ENCODE peak calls at places on chromosome 21, in four cellular contexts. A is fibroblast of lung, M is gastrocnemius medialis, Z is coronary artery. D is an unnamed sample.

GRCh38 chr21:15617968-15618367 is 111.8 kb upstream of the USP25 start:
- DNase-seq in A (peak), M (no peak), Z (no peak), D (no peak)

GRCh38 chr21:29233611-29234540 is 64.8 kb upstream of the BACH1 start:
- DNase-seq in A (no peak), M (no peak), Z (no peak), D (no peak)

GRCh38 chr21:37447288-37447936 is 80.8 kb downstream of the DYRK1A start:
- DNase-seq in A (no peak), M (no peak), Z (no peak), D (no peak)

GRCh38 chr21:34815831-34816700 is 147.3 kb downstream of the CLIC6 start:
- DNase-seq in A (no peak), M (no peak), Z (no peak), D (no peak)

GRCh38 chr21:25657140-25657539 is 18.1 kb downstream of the JAM2 start:
- DNase-seq in A (no peak), M (no peak), Z (no peak), D (no peak)

GRCh38 chr21:38474796-38475195 is 23.5 kb downstream of the ERG start:
- DNase-seq in A (no peak), M (no peak), Z (no peak), D (no peak)

GRCh38 chr21:33662046-33662445 is 19.7 kb downstream of the ITSN1 start:
- DNase-seq in A (no peak), M (no peak), Z (no peak), D (no peak)

GRCh38 chr21:20329636-20330035 is 668.6 kb upstream of the NCAM2 start:
- DNase-seq in A (no peak), M (no peak), Z (no peak), D (no peak)

GRCh38 chr21:35511298-35512162 is 462.4 kb upstream of the RUNX1 start:
- DNase-seq in A (peak), M (no peak), Z (no peak), D (no peak)

GRCh38 chr21:27079807-27080206 is 112.9 kb upstream of the ADAMTS5 start:
- DNase-seq in A (no peak), M (no peak), Z (no peak), D (no peak)

GRCh38 chr21:28823464-28823863 is 169.2 kb downstream of the LTN1 start:
- DNase-seq in A (no peak), M (no peak), Z (no peak), D (no peak)

GRCh38 chr21:38631676-38632075 is 133.4 kb upstream of the ERG start:
- DNase-seq in A (no peak), M (no peak), Z (no peak), D (no peak)

GRCh38 chr21:38334866-38335265 is 78.1 kb downstream of the KCNJ15 start:
- DNase-seq in A (no peak), M (no peak), Z (no peak), D (no peak)

GRCh38 chr21:16709866-16710550 is 802.8 kb upstream of the CXADR start:
- DNase-seq in A (peak), M (no peak), Z (no peak), D (no peak)

GRCh38 chr21:38170283-38170682 is 86.5 kb upstream of the KCNJ15 start:
- DNase-seq in A (peak), M (no peak), Z (no peak), D (no peak)

GRCh38 chr21:14864211-14865021 is 200.4 kb downstream of the NRIP1 start:
- DNase-seq in A (peak), M (peak), Z (no peak), D (peak)

GRCh38 chr21:38488640-38489282 is 9.5 kb downstream of the ERG start:
- DNase-seq in A (no peak), M (no peak), Z (no peak), D (no peak)

GRCh38 chr21:34091607-34092006 is 18.2 kb downstream of the MRPS6 start:
- DNase-seq in A (no peak), M (no peak), Z (no peak), D (no peak)

GRCh38 chr21:20729376-20729775 is 268.8 kb upstream of the NCAM2 start:
- DNase-seq in A (no peak), M (no peak), Z (no peak), D (no peak)

GRCh38 chr21:43690346-43690745 is 28.6 kb upstream of the PDXK start:
- DNase-seq in A (no peak), M (no peak), Z (no peak), D (no peak)

GRCh38 chr21:16186742-16187141 is 457.0 kb downstream of the USP25 start:
- DNase-seq in A (no peak), M (no peak), Z (no peak), D (no peak)

GRCh38 chr21:26883768-26884167 is 38.6 kb upstream of the ADAMTS1 start:
- DNase-seq in A (peak), M (no peak), Z (no peak), D (no peak)

GRCh38 chr21:24428539-24429186 is 1178.6 kb downstream of the MRPL39 start:
- DNase-seq in A (peak), M (no peak), Z (no peak), D (no peak)

GRCh38 chr21:37677006-37677405 is 239.3 kb downstream of the KCNJ6 start:
- DNase-seq in A (no peak), M (no peak), Z (no peak), D (no peak)

GRCh38 chr21:30979054-30979453 is 59.2 kb downstream of the KRTAP19-8 start:
- DNase-seq in A (no peak), M (no peak), Z (no peak), D (no peak)

GRCh38 chr21:30199989-30200388 is 15.9 kb downstream of the CLDN8 start:
- DNase-seq in A (no peak), M (no peak), Z (no peak), D (no peak)

GRCh38 chr21:44773291-44773932 is 28.2 kb downstream of the UBE2G2 start:
- DNase-seq in A (no peak), M (no peak), Z (peak), D (no peak)
- H3K4me3 ChIP-seq in A (no peak), M (no peak), Z (no peak), D (no peak)

GRCh38 chr21:39854572-39854971 is 12.7 kb upstream of the PCP4 start:
- DNase-seq in A (no peak), M (no peak), Z (no peak), D (no peak)
- TF ChIP-seq CTCF in A (no peak), M (no peak), Z (no peak), D (no peak)

GRCh38 chr21:17786219-17787181 is 32.7 kb downstream of the C21orf91 start:
- DNase-seq in A (no peak), M (no peak), Z (no peak), D (no peak)
- H3K4me3 ChIP-seq in A (no peak), M (no peak), Z (no peak), D (no peak)

GRCh38 chr21:42009018-42009830 is 936 bp downstream of the ZBTB21 start:
- DNase-seq in A (peak), M (peak), Z (peak), D (no peak)
- TF ChIP-seq CTCF in A (peak), M (peak), Z (peak), D (peak)

GRCh38 chr21:45603481-45603880 is 40.0 kb upstream of the PCBP3 start:
- DNase-seq in A (no peak), M (no peak), Z (no peak), D (no peak)

GRCh38 chr21:45607922-45608295 is 35.6 kb upstream of the PCBP3 start:
- DNase-seq in A (no peak), M (no peak), Z (peak), D (no peak)

GRCh38 chr21:45612096-45613019 is 31.2 kb upstream of the PCBP3 start:
- DNase-seq in A (peak), M (no peak), Z (peak), D (peak)

GRCh38 chr21:45611296-45611695 is 32.2 kb upstream of the PCBP3 start:
- DNase-seq in A (no peak), M (no peak), Z (peak), D (no peak)

DNA sequence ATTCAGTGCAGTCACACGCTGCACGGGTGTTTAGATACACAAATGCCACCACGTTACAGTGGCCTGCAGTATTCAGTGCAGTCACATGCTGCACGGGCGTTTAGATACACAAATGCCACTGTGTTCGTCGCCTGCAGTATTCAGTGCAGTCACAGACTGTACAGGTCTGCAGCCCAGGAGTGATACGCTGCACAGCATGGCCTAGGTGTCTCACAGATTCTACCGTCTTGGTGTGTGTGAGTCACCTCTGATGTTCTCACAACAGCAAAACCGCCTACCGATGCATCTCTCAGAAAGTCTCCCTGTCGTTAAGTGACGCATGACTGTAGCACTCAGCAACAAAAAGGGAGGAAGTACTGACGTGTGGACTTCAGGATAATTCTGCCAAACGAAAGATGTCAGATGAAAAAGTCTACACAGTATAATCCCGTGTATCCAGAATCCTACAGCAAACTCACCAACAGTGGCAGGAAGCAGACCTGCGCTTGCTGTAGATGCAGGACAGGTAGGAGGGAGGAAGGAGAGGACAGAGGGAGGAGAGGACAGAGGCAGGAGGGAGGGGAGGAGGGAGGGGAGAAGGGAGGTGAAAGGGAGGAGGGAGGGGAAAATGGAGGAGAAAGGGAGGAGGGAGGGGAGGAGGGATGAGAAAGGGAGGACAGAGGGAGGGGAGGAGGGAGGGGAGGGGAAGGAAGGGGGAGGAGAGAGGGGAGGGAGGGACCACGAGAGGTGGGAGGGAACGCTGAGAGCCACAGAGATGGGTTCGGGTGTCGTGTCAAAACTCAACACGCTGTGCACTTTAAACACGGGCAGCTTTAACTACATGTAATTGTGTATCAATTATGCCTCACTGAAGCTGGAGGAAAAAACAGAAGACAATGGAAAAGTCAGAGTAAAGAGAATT is 36.3 kb upstream of the PCBP3 start:
- DNase-seq in A (no peak), M (no peak), Z (peak), D (no peak)
- H3K4me3 ChIP-seq in A (no peak), M (no peak), Z (no peak), D (no peak)

GRCh38 chr21:32096411-32096810 is 182.4 kb downstream of the MIS18A start:
- DNase-seq in A (no peak), M (no peak), Z (no peak), D (no peak)

GRCh38 chr21:32102426-32102825 is 176.4 kb downstream of the MIS18A start:
- DNase-seq in A (no peak), M (no peak), Z (no peak), D (no peak)

GRCh38 chr21:32101206-32101763 is 177.6 kb downstream of the MIS18A start:
- DNase-seq in A (no peak), M (no peak), Z (no peak), D (no peak)

GRCh38 chr21:32103361-32103760 is 175.5 kb downstream of the MIS18A start:
- DNase-seq in A (no peak), M (no peak), Z (no peak), D (no peak)

DNA sequence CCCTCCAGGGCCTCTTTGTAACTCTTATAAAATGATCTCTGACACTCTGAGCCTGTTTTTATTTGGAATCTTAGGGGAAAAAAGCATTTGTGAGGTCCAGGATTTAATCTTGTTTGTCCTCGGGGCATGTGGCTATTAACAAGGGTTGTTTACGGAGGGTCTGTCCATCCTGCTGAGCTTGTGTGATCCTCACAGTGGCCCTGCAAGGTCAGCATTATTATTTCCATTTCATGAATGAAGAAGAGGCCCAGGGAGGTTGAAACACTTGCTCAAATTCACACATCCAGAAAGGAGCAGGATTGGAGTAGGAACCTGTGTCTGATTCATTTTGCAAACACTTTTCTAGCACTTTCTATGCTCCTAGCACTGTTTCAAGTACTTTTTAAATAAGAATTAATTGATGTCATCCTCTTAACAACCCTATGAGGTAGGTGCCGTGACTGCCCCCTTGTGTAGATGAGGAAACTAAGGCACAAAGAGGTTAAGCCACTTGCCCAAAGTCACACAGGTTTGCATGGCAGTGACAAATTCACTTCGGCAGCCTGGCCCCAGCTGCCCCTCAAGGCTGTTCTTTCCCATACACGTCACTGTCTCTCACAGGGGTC is 178.9 kb downstream of the MIS18A start:
- DNase-seq in A (no peak), M (no peak), Z (no peak), D (no peak)
- TF ChIP-seq CTCF in A (no peak), M (no peak), Z (no peak), D (no peak)